ENCODE peak calls at places on chromosomes 11 and 22, in nine cellular contexts. One of them, this sample, is unnamed.

GRCh38 chr11:18727499-18728236 is 1.7 kb upstream of the IGSF22 start:
- DNase-seq in ELR: peak; percentile 57
- DNase-seq in ACHN: peak; percentile 30
- DNase-seq in tibial nerve: no peak
- DNase-seq in T-helper 2 cell: no peak
- DNase-seq in NCI-H146: peak; percentile 32
- DNase-seq in posterior cingulate gyrus: peak; percentile 36
- DNase-seq in kidney epithelial cell: no peak
- DNase-seq in IMR-90: peak; percentile 16
- DNase-seq in this sample: peak; percentile 37

GRCh38 chr22:23243006-23243573 is 62.8 kb downstream of the BCR start:
- DNase-seq in ELR: no peak
- DNase-seq in ACHN: no peak
- DNase-seq in tibial nerve: no peak
- DNase-seq in T-helper 2 cell: no peak
- DNase-seq in NCI-H146: no peak
- DNase-seq in posterior cingulate gyrus: no peak
- DNase-seq in kidney epithelial cell: no peak
- DNase-seq in IMR-90: no peak
- DNase-seq in this sample: no peak

GRCh38 chr11:31487848-31488247 is 21.6 kb downstream of the IMMP1L start:
- DNase-seq in ELR: peak; percentile 67
- DNase-seq in ACHN: peak; percentile 73
- DNase-seq in tibial nerve: no peak
- DNase-seq in T-helper 2 cell: no peak
- DNase-seq in NCI-H146: peak; percentile 23
- DNase-seq in posterior cingulate gyrus: no peak
- DNase-seq in kidney epithelial cell: no peak
- DNase-seq in IMR-90: peak; percentile 73
- DNase-seq in this sample: peak; percentile 43

GRCh38 chr22:48238966-48239365 is 1476.5 kb downstream of the TBC1D22A start:
- DNase-seq in ELR: no peak
- DNase-seq in ACHN: no peak
- DNase-seq in tibial nerve: no peak
- DNase-seq in T-helper 2 cell: no peak
- DNase-seq in NCI-H146: no peak
- DNase-seq in posterior cingulate gyrus: no peak
- DNase-seq in kidney epithelial cell: no peak
- DNase-seq in IMR-90: no peak
- DNase-seq in this sample: no peak

GRCh38 chr22:35538801-35539321 is 1.8 kb upstream of the RASD2 start:
- DNase-seq in ELR: peak; percentile 63
- DNase-seq in ACHN: peak; percentile 57
- DNase-seq in tibial nerve: no peak
- DNase-seq in T-helper 2 cell: no peak
- DNase-seq in NCI-H146: no peak
- DNase-seq in posterior cingulate gyrus: no peak
- DNase-seq in kidney epithelial cell: no peak
- DNase-seq in IMR-90: no peak
- DNase-seq in this sample: no peak

GRCh38 chr11:11740081-11740702 is 101.6 kb upstream of the USP47 start:
- DNase-seq in ELR: no peak
- DNase-seq in ACHN: no peak
- DNase-seq in tibial nerve: no peak
- DNase-seq in T-helper 2 cell: no peak
- DNase-seq in NCI-H146: peak; percentile 95
- DNase-seq in posterior cingulate gyrus: no peak
- DNase-seq in kidney epithelial cell: no peak
- DNase-seq in IMR-90: no peak
- DNase-seq in this sample: no peak

GRCh38 chr11:29641201-29641600 is 375.6 kb downstream of the KCNA4 start:
- DNase-seq in ELR: peak; percentile 2
- DNase-seq in ACHN: no peak
- DNase-seq in tibial nerve: no peak
- DNase-seq in T-helper 2 cell: no peak
- DNase-seq in NCI-H146: no peak
- DNase-seq in posterior cingulate gyrus: no peak
- DNase-seq in kidney epithelial cell: no peak
- DNase-seq in IMR-90: no peak
- DNase-seq in this sample: peak; percentile 60

GRCh38 chr11:123480290-123480815 is 50.3 kb downstream of the GRAMD1B start:
- DNase-seq in ELR: no peak
- DNase-seq in ACHN: no peak
- DNase-seq in tibial nerve: no peak
- DNase-seq in T-helper 2 cell: no peak
- DNase-seq in NCI-H146: no peak
- DNase-seq in posterior cingulate gyrus: no peak
- DNase-seq in kidney epithelial cell: no peak
- DNase-seq in IMR-90: no peak
- DNase-seq in this sample: no peak

GRCh38 chr22:22753526-22754267 is 109.3 kb downstream of the GGTLC2 start:
- DNase-seq in ELR: peak; percentile 50
- DNase-seq in ACHN: peak; percentile 74
- DNase-seq in tibial nerve: no peak
- DNase-seq in T-helper 2 cell: peak; percentile 48
- DNase-seq in NCI-H146: peak; percentile 79
- DNase-seq in posterior cingulate gyrus: peak; percentile 41
- DNase-seq in kidney epithelial cell: no peak
- DNase-seq in IMR-90: peak; percentile 21
- DNase-seq in this sample: no peak

GRCh38 chr11:63165710-63166310 is 21.8 kb upstream of the SLC22A24 start:
- DNase-seq in ELR: peak; percentile 65
- DNase-seq in ACHN: no peak
- DNase-seq in tibial nerve: no peak
- DNase-seq in T-helper 2 cell: no peak
- DNase-seq in NCI-H146: no peak
- DNase-seq in posterior cingulate gyrus: no peak
- DNase-seq in kidney epithelial cell: no peak
- DNase-seq in IMR-90: no peak
- DNase-seq in this sample: no peak

GRCh38 chr22:29060251-29060650 is 1.4 kb downstream of the C22orf31 start:
- DNase-seq in ELR: no peak
- DNase-seq in ACHN: no peak
- DNase-seq in tibial nerve: no peak
- DNase-seq in T-helper 2 cell: no peak
- DNase-seq in NCI-H146: no peak
- DNase-seq in posterior cingulate gyrus: no peak
- DNase-seq in kidney epithelial cell: no peak
- DNase-seq in IMR-90: no peak
- DNase-seq in this sample: no peak

This sample was measured in LHCN-M2.